ENCODE peak calls at places on chromosomes 2 and 18, in eight cellular contexts. One of them, this sample, is unnamed.

GRCh38 chr18:32595735-32596134 is 125.1 kb upstream of the GAREM1 start:
- DNase-seq in GM06990: no peak
- DNase-seq in A549: no peak
- DNase-seq in AG09309: no peak
- DNase-seq in astrocyte of the cerebellum: no peak
- DNase-seq in RWPE1: no peak
- DNase-seq in nephron progenitor cell: no peak
- DNase-seq in epithelial cell of esophagus: no peak
- DNase-seq in this sample: no peak

GRCh38 chr2:174931724-174932123 is 73.5 kb downstream of the CHN1 start:
- DNase-seq in epithelial cell of esophagus: peak
- DNase-seq in AG09309: no peak
- DNase-seq in GM06990: no peak
- DNase-seq in astrocyte of the cerebellum: no peak
- DNase-seq in RWPE1: peak
- DNase-seq in A549: no peak
- DNase-seq in nephron progenitor cell: no peak
- DNase-seq in this sample: no peak

GRCh38 chr18:46070683-46071614 is 1.1 kb downstream of the PSTPIP2 start:
- DNase-seq in astrocyte of the cerebellum: no peak
- DNase-seq in A549: no peak
- DNase-seq in epithelial cell of esophagus: no peak
- DNase-seq in nephron progenitor cell: peak
- DNase-seq in AG09309: no peak
- DNase-seq in GM06990: peak
- DNase-seq in RWPE1: no peak
- DNase-seq in this sample: no peak

GRCh38 chr2:49619804-49620203 is 465.5 kb upstream of the FSHR start:
- DNase-seq in AG09309: no peak
- DNase-seq in A549: peak
- DNase-seq in epithelial cell of esophagus: peak
- DNase-seq in nephron progenitor cell: peak
- DNase-seq in GM06990: no peak
- DNase-seq in astrocyte of the cerebellum: no peak
- DNase-seq in RWPE1: no peak
- DNase-seq in this sample: no peak

GRCh38 chr2:133344864-133345263 is 223.4 kb downstream of the NCKAP5 start:
- DNase-seq in epithelial cell of esophagus: no peak
- DNase-seq in A549: no peak
- DNase-seq in astrocyte of the cerebellum: no peak
- DNase-seq in AG09309: no peak
- DNase-seq in GM06990: no peak
- DNase-seq in nephron progenitor cell: no peak
- DNase-seq in RWPE1: no peak
- DNase-seq in this sample: no peak

GRCh38 chr18:74288041-74288440 is 3.7 kb downstream of the CYB5A start:
- DNase-seq in RWPE1: no peak
- DNase-seq in A549: no peak
- DNase-seq in AG09309: no peak
- DNase-seq in epithelial cell of esophagus: no peak
- DNase-seq in GM06990: no peak
- DNase-seq in astrocyte of the cerebellum: no peak
- DNase-seq in nephron progenitor cell: no peak
- DNase-seq in this sample: no peak

GRCh38 chr2:15189236-15189635 is 371.9 kb downstream of the NBAS start:
- DNase-seq in A549: no peak
- DNase-seq in RWPE1: no peak
- DNase-seq in AG09309: no peak
- DNase-seq in GM06990: no peak
- DNase-seq in epithelial cell of esophagus: no peak
- DNase-seq in nephron progenitor cell: no peak
- DNase-seq in astrocyte of the cerebellum: peak
- DNase-seq in this sample: no peak

GRCh38 chr18:55509631-55510372 is 78.2 kb downstream of the TCF4 start:
- DNase-seq in RWPE1: no peak
- DNase-seq in epithelial cell of esophagus: peak
- DNase-seq in A549: no peak
- DNase-seq in GM06990: peak
- DNase-seq in nephron progenitor cell: no peak
- DNase-seq in astrocyte of the cerebellum: peak
- DNase-seq in AG09309: peak
- DNase-seq in this sample: no peak

GRCh38 chr2:74646201-74646600 is 1.9 kb downstream of the M1AP start:
- DNase-seq in A549: no peak
- DNase-seq in RWPE1: no peak
- DNase-seq in GM06990: no peak
- DNase-seq in nephron progenitor cell: no peak
- DNase-seq in astrocyte of the cerebellum: no peak
- DNase-seq in epithelial cell of esophagus: no peak
- DNase-seq in AG09309: no peak
- DNase-seq in this sample: no peak

GRCh38 chr2:47196499-47196898 is 41.4 kb upstream of the STPG4 start:
- DNase-seq in astrocyte of the cerebellum: no peak
- DNase-seq in AG09309: no peak
- DNase-seq in epithelial cell of esophagus: no peak
- DNase-seq in RWPE1: no peak
- DNase-seq in nephron progenitor cell: no peak
- DNase-seq in A549: no peak
- DNase-seq in GM06990: no peak
- DNase-seq in this sample: no peak

GRCh38 chr18:45056907-45057306 is 376.2 kb downstream of the SETBP1 start:
- DNase-seq in A549: no peak
- DNase-seq in astrocyte of the cerebellum: no peak
- DNase-seq in GM06990: no peak
- DNase-seq in epithelial cell of esophagus: no peak
- DNase-seq in RWPE1: no peak
- DNase-seq in nephron progenitor cell: no peak
- DNase-seq in AG09309: no peak
- DNase-seq in this sample: no peak

GRCh38 chr2:27956895-27957294 is 66.4 kb downstream of the BABAM2 start:
- DNase-seq in A549: no peak
- DNase-seq in GM06990: no peak
- DNase-seq in epithelial cell of esophagus: peak
- DNase-seq in AG09309: peak
- DNase-seq in astrocyte of the cerebellum: no peak
- DNase-seq in RWPE1: peak
- DNase-seq in nephron progenitor cell: no peak
- DNase-seq in this sample: no peak

GRCh38 chr2:62407838-62408589 is 98.0 kb downstream of the TMEM17 start:
- DNase-seq in astrocyte of the cerebellum: no peak
- DNase-seq in epithelial cell of esophagus: no peak
- DNase-seq in nephron progenitor cell: no peak
- DNase-seq in A549: no peak
- DNase-seq in RWPE1: no peak
- DNase-seq in GM06990: no peak
- DNase-seq in AG09309: no peak
- DNase-seq in this sample: no peak

GRCh38 chr2:26786207-26787023 is 559 bp downstream of the CENPA start:
- DNase-seq in epithelial cell of esophagus: no peak
- DNase-seq in astrocyte of the cerebellum: no peak
- DNase-seq in AG09309: no peak
- DNase-seq in nephron progenitor cell: no peak
- DNase-seq in A549: no peak
- DNase-seq in GM06990: peak
- DNase-seq in RWPE1: peak
- DNase-seq in this sample: no peak

GRCh38 chr2:146324954-146325353 is 1519.9 kb upstream of the ACVR2A start:
- DNase-seq in nephron progenitor cell: no peak
- DNase-seq in A549: no peak
- DNase-seq in AG09309: peak
- DNase-seq in astrocyte of the cerebellum: no peak
- DNase-seq in GM06990: no peak
- DNase-seq in epithelial cell of esophagus: peak
- DNase-seq in RWPE1: peak
- DNase-seq in this sample: no peak

GRCh38 chr2:147688252-147688651 is 156.6 kb upstream of the ACVR2A start:
- DNase-seq in AG09309: no peak
- DNase-seq in RWPE1: no peak
- DNase-seq in epithelial cell of esophagus: peak
- DNase-seq in A549: no peak
- DNase-seq in GM06990: no peak
- DNase-seq in astrocyte of the cerebellum: no peak
- DNase-seq in nephron progenitor cell: no peak
- DNase-seq in this sample: no peak

GRCh38 chr2:162344617-162344950 is 652 bp downstream of the GCA start:
- DNase-seq in A549: no peak
- DNase-seq in astrocyte of the cerebellum: no peak
- DNase-seq in RWPE1: peak
- DNase-seq in AG09309: no peak
- DNase-seq in nephron progenitor cell: no peak
- DNase-seq in epithelial cell of esophagus: no peak
- DNase-seq in GM06990: no peak
- DNase-seq in this sample: no peak

GRCh38 chr2:237264480-237265219 is 149.3 kb downstream of the COL6A3 start:
- DNase-seq in GM06990: no peak
- DNase-seq in astrocyte of the cerebellum: peak
- DNase-seq in nephron progenitor cell: no peak
- DNase-seq in AG09309: peak
- DNase-seq in RWPE1: no peak
- DNase-seq in A549: no peak
- DNase-seq in epithelial cell of esophagus: peak
- DNase-seq in this sample: no peak

GRCh38 chr18:69752737-69753380 is 194.8 kb downstream of the CD226 start:
- DNase-seq in RWPE1: no peak
- DNase-seq in astrocyte of the cerebellum: no peak
- DNase-seq in GM06990: no peak
- DNase-seq in A549: peak
- DNase-seq in nephron progenitor cell: no peak
- DNase-seq in epithelial cell of esophagus: no peak
- DNase-seq in AG09309: no peak
- DNase-seq in this sample: no peak

GRCh38 chr2:28325567-28326468 is 66.8 kb upstream of the FOSL2 start:
- DNase-seq in A549: no peak
- DNase-seq in GM06990: peak
- DNase-seq in AG09309: no peak
- DNase-seq in astrocyte of the cerebellum: no peak
- DNase-seq in epithelial cell of esophagus: peak
- DNase-seq in RWPE1: no peak
- DNase-seq in nephron progenitor cell: no peak
- DNase-seq in this sample: no peak

GRCh38 chr2:27075219-27075871 is 3.1 kb upstream of the EMILIN1 start:
- DNase-seq in AG09309: no peak
- DNase-seq in astrocyte of the cerebellum: no peak
- DNase-seq in GM06990: peak
- DNase-seq in A549: no peak
- DNase-seq in epithelial cell of esophagus: no peak
- DNase-seq in RWPE1: no peak
- DNase-seq in nephron progenitor cell: no peak
- DNase-seq in this sample: no peak

GRCh38 chr2:167869200-167869599 is 378.2 kb downstream of the STK39 start:
- DNase-seq in RWPE1: no peak
- DNase-seq in AG09309: no peak
- DNase-seq in nephron progenitor cell: no peak
- DNase-seq in A549: no peak
- DNase-seq in astrocyte of the cerebellum: no peak
- DNase-seq in GM06990: no peak
- DNase-seq in epithelial cell of esophagus: no peak
- DNase-seq in this sample: no peak
- TF ChIP-seq CTCF in RWPE1: no peak
- TF ChIP-seq CTCF in AG09309: no peak
- TF ChIP-seq CTCF in nephron progenitor cell: no peak
- TF ChIP-seq CTCF in A549: no peak
- TF ChIP-seq CTCF in astrocyte of the cerebellum: no peak
- TF ChIP-seq CTCF in GM06990: no peak
- TF ChIP-seq CTCF in epithelial cell of esophagus: no peak
- TF ChIP-seq CTCF in this sample: no peak

GRCh38 chr2:121648206-121648605 is 1.1 kb downstream of the CLASP1 start:
- DNase-seq in nephron progenitor cell: no peak
- DNase-seq in epithelial cell of esophagus: no peak
- DNase-seq in GM06990: peak
- DNase-seq in AG09309: no peak
- DNase-seq in RWPE1: no peak
- DNase-seq in A549: no peak
- DNase-seq in astrocyte of the cerebellum: no peak
- DNase-seq in this sample: no peak

GRCh38 chr2:121644715-121645114 is 4.5 kb downstream of the CLASP1 start:
- DNase-seq in A549: no peak
- DNase-seq in GM06990: no peak
- DNase-seq in AG09309: no peak
- DNase-seq in astrocyte of the cerebellum: no peak
- DNase-seq in RWPE1: no peak
- DNase-seq in nephron progenitor cell: no peak
- DNase-seq in epithelial cell of esophagus: no peak
- DNase-seq in this sample: no peak

GRCh38 chr2:121647396-121647795 is 1.9 kb downstream of the CLASP1 start:
- DNase-seq in epithelial cell of esophagus: no peak
- DNase-seq in astrocyte of the cerebellum: no peak
- DNase-seq in nephron progenitor cell: no peak
- DNase-seq in GM06990: no peak
- DNase-seq in AG09309: no peak
- DNase-seq in A549: no peak
- DNase-seq in RWPE1: no peak
- DNase-seq in this sample: no peak

GRCh38 chr2:121640380-121641326 is 8.6 kb downstream of the CLASP1 start:
- DNase-seq in A549: peak
- DNase-seq in epithelial cell of esophagus: no peak
- DNase-seq in astrocyte of the cerebellum: no peak
- DNase-seq in nephron progenitor cell: no peak
- DNase-seq in GM06990: no peak
- DNase-seq in RWPE1: no peak
- DNase-seq in AG09309: no peak
- DNase-seq in this sample: no peak

DNA sequence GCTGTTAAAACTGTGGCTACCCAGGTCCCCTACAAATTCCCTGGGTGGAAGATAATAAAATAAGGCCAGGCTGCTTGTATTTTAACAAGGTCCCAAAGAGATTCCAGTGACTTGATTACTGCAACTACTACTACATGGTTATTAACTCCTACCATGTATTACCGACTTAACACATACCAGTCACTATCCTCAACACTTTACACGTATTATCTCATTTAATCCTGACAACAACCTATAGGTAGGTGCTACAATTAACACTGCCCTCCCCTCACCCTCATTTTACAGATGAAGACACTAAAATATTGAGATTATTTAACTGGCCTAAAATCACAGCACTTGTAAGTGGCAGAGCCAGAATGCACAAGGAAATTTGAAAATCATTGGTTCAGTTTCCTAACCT is 5.4 kb downstream of the CLASP1 start:
- DNase-seq in epithelial cell of esophagus: no peak
- DNase-seq in RWPE1: no peak
- DNase-seq in nephron progenitor cell: no peak
- DNase-seq in GM06990: no peak
- DNase-seq in astrocyte of the cerebellum: no peak
- DNase-seq in AG09309: no peak
- DNase-seq in A549: no peak
- DNase-seq in this sample: no peak
- TF ChIP-seq CTCF in epithelial cell of esophagus: no peak
- TF ChIP-seq CTCF in RWPE1: no peak
- TF ChIP-seq CTCF in nephron progenitor cell: no peak
- TF ChIP-seq CTCF in GM06990: no peak
- TF ChIP-seq CTCF in astrocyte of the cerebellum: no peak
- TF ChIP-seq CTCF in AG09309: no peak
- TF ChIP-seq CTCF in A549: no peak
- TF ChIP-seq CTCF in this sample: no peak

GRCh38 chr2:54115284-54116137 is at the start of gene ACYP2:
- DNase-seq in astrocyte of the cerebellum: peak
- DNase-seq in epithelial cell of esophagus: peak
- DNase-seq in A549: peak
- DNase-seq in nephron progenitor cell: peak
- DNase-seq in GM06990: peak
- DNase-seq in RWPE1: peak
- DNase-seq in AG09309: peak
- DNase-seq in this sample: peak
- TF ChIP-seq CTCF in astrocyte of the cerebellum: peak
- TF ChIP-seq CTCF in epithelial cell of esophagus: peak
- TF ChIP-seq CTCF in A549: peak
- TF ChIP-seq CTCF in nephron progenitor cell: no peak
- TF ChIP-seq CTCF in GM06990: no peak
- TF ChIP-seq CTCF in RWPE1: no peak
- TF ChIP-seq CTCF in AG09309: peak
- TF ChIP-seq CTCF in this sample: no peak

GRCh38 chr2:198697218-198697617 is 760.5 kb downstream of the SATB2 start:
- DNase-seq in A549: no peak
- DNase-seq in nephron progenitor cell: no peak
- DNase-seq in RWPE1: no peak
- DNase-seq in astrocyte of the cerebellum: no peak
- DNase-seq in AG09309: no peak
- DNase-seq in GM06990: no peak
- DNase-seq in epithelial cell of esophagus: no peak
- DNase-seq in this sample: no peak
- TF ChIP-seq CTCF in A549: no peak
- TF ChIP-seq CTCF in nephron progenitor cell: no peak
- TF ChIP-seq CTCF in RWPE1: no peak
- TF ChIP-seq CTCF in astrocyte of the cerebellum: no peak
- TF ChIP-seq CTCF in AG09309: no peak
- TF ChIP-seq CTCF in GM06990: no peak
- TF ChIP-seq CTCF in epithelial cell of esophagus: no peak
- TF ChIP-seq CTCF in this sample: no peak